ENCODE peak calls at places on chromosomes 3 and 15, in ten cellular contexts. A is naive thymus-derived CD4-positive, alpha-beta T cell; L is fibroblast of lung; Y is GM23248; J is small intestine; F is A549; M is Karpas-422; O is GM23338; G is hepatocyte; R is adrenal gland. P is an unnamed sample.

GRCh38 chr3:17162116-17162515 is 277.4 kb downstream of the PLCL2 start:
- DNase-seq in F (no peak), L (no peak), A (no peak), Y (no peak), O (no peak), J (no peak), G (no peak), R (peak; percentile 26), M (no peak), P (no peak)

GRCh38 chr3:149501524-149501923 is 27.0 kb downstream of the TM4SF4 start:
- DNase-seq in F (no peak), L (peak; percentile 90), A (no peak), O (no peak), Y (peak; percentile 97), G (no peak), R (no peak), J (no peak), M (no peak), P (peak; percentile 67)

GRCh38 chr15:42605281-42605744 is 29.9 kb downstream of the STARD9 start:
- DNase-seq in M (peak; percentile 49), G (no peak), J (peak; percentile 24), A (no peak), F (no peak), O (no peak), Y (peak; percentile 46), R (no peak), L (peak; percentile 36), P (no peak)

GRCh38 chr3:58210761-58211477 is at the start of gene DNASE1L3:
- DNase-seq in A (no peak), L (no peak), F (no peak), M (no peak), O (no peak), Y (no peak), G (no peak), J (no peak), R (no peak), P (no peak)

GRCh38 chr3:136955813-136956212 is 2.0 kb upstream of the IL20RB start:
- DNase-seq in O (no peak), A (no peak), F (peak; percentile 26), Y (peak; percentile 86), M (no peak), L (peak; percentile 94), R (no peak), G (peak; percentile 69), J (peak; percentile 90), P (peak; percentile 70)

GRCh38 chr3:64238971-64239667 is 13.9 kb upstream of the PRICKLE2 start:
- DNase-seq in L (peak; percentile 98), R (peak; percentile 48), F (peak; percentile 57), M (no peak), J (peak; percentile 11), G (peak; percentile 87), O (peak; percentile 89), Y (peak; percentile 96), A (no peak), P (peak; percentile 95)

GRCh38 chr3:110344897-110345767 is 726.5 kb upstream of the NECTIN3 start:
- DNase-seq in J (peak; percentile 15), F (peak; percentile 33), A (no peak), G (peak; percentile 50), Y (no peak), M (no peak), R (no peak), O (no peak), L (peak; percentile 53), P (no peak)

GRCh38 chr3:197083486-197083885 is 53.9 kb upstream of the MELTF start:
- DNase-seq in J (no peak), O (no peak), R (peak; percentile 17), F (peak; percentile 2), M (no peak), G (peak; percentile 6), Y (peak; percentile 92), L (peak; percentile 90), A (no peak), P (peak; percentile 63)

GRCh38 chr3:53318522-53318921 is 28.8 kb downstream of the DCP1A start:
- DNase-seq in M (no peak), A (no peak), G (no peak), J (no peak), Y (peak; percentile 78), L (peak; percentile 63), R (no peak), F (no peak), O (no peak), P (peak; percentile 6)

GRCh38 chr3:4906107-4906621 is 73.1 kb upstream of the BHLHE40 start:
- DNase-seq in L (peak; percentile 86), O (no peak), R (no peak), F (no peak), J (peak; percentile 82), A (no peak), Y (peak; percentile 56), M (no peak), G (no peak), P (peak; percentile 67)

GRCh38 chr15:99135194-99135593 is 30.3 kb downstream of the SYNM start:
- DNase-seq in F (no peak), G (no peak), R (peak; percentile 39), L (no peak), J (no peak), M (no peak), A (no peak), Y (no peak), O (no peak), P (no peak)

GRCh38 chr3:99857278-99857677 is 39.6 kb downstream of the CMSS1 start:
- DNase-seq in J (no peak), F (no peak), O (no peak), L (no peak), M (no peak), A (no peak), Y (no peak), R (no peak), G (no peak), P (no peak)

GRCh38 chr3:99862208-99862607 is 44.5 kb downstream of the CMSS1 start:
- DNase-seq in F (no peak), Y (peak; percentile 80), M (no peak), A (no peak), O (no peak), G (no peak), J (no peak), L (peak; percentile 80), R (no peak), P (peak; percentile 45)

GRCh38 chr3:99858461-99858860 is 40.8 kb downstream of the CMSS1 start:
- DNase-seq in L (no peak), G (no peak), F (no peak), O (no peak), Y (no peak), J (no peak), R (no peak), M (no peak), A (no peak), P (no peak)

GRCh38 chr3:99861216-99861615 is 43.6 kb downstream of the CMSS1 start:
- DNase-seq in A (no peak), G (no peak), L (no peak), Y (no peak), O (no peak), J (no peak), M (no peak), F (no peak), R (no peak), P (no peak)

DNA sequence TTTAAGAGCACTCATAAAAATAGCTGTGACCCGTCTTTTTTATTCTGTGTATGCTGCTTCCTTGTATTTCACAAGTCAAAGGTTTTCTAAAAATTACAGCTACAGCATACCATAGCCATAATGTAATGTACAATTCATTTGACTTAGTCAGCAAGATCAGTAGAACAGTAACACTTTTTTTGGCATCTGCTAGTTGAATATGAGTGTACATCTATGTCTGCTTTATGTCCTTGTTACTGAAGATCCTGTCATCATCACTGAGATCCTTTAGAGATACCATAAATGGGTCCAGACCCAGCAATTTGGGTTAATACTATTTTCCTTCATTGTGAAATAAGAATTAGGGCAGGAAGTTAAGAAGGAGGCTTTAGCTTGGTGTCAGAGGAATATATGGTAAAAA is 42.2 kb downstream of the CMSS1 start:
- DNase-seq in G (peak; percentile 41), O (no peak), F (no peak), A (no peak), M (no peak), Y (peak; percentile 97), R (no peak), L (peak; percentile 97), J (no peak), P (peak; percentile 95)
- H3K4me3 ChIP-seq in G (no peak overlapping the region), O (no peak overlapping the region), F (no peak overlapping the region), A (no peak overlapping the region), M (no peak overlapping the region), Y (peak overlapping the region; percentile 30), R (no peak overlapping the region), L (no peak overlapping the region), J (no peak overlapping the region), P (no peak overlapping the region)

GRCh38 chr15:66595937-66596545 is 30.2 kb upstream of the LCTL start:
- DNase-seq in L (peak; percentile 15), A (no peak), Y (peak; percentile 70), M (no peak), F (no peak), G (no peak), O (no peak), R (no peak), J (no peak), P (no peak)
- H3K4me3 ChIP-seq in L (no peak overlapping the region), A (no peak overlapping the region), Y (no peak overlapping the region), M (no peak overlapping the region), F (no peak overlapping the region), G (no peak overlapping the region), O (no peak overlapping the region), R (no peak overlapping the region), J (no peak overlapping the region), P (no peak overlapping the region)

GRCh38 chr3:117254990-117255389 is 545.4 kb downstream of the TUSC7 start:
- DNase-seq in M (no peak), F (no peak), Y (no peak), R (no peak), O (no peak), A (no peak), J (no peak), L (no peak), G (no peak), P (no peak)

GRCh38 chr3:117255736-117256135 is 546.2 kb downstream of the TUSC7 start:
- DNase-seq in R (no peak), Y (no peak), A (no peak), L (no peak), J (no peak), G (no peak), F (no peak), O (no peak), M (no peak), P (no peak)

GRCh38 chr3:117248149-117248548 is 538.6 kb downstream of the TUSC7 start:
- DNase-seq in O (no peak), F (no peak), Y (no peak), J (no peak), A (no peak), G (no peak), M (no peak), R (no peak), L (no peak), P (no peak)

GRCh38 chr3:117252208-117252607 is 542.6 kb downstream of the TUSC7 start:
- DNase-seq in O (no peak), F (peak; percentile 29), L (peak; percentile 29), J (peak; percentile 8), G (peak; percentile 10), Y (peak; percentile 52), R (no peak), A (no peak), M (no peak), P (no peak)

GRCh38 chr3:117252651-117253050 is 543.1 kb downstream of the TUSC7 start:
- DNase-seq in J (no peak), M (no peak), O (no peak), R (no peak), L (no peak), F (no peak), Y (no peak), A (no peak), G (no peak), P (no peak)
- H3K4me3 ChIP-seq in J (no peak overlapping the region), M (no peak overlapping the region), O (no peak overlapping the region), R (no peak overlapping the region), L (no peak overlapping the region), F (no peak overlapping the region), Y (no peak overlapping the region), A (no peak overlapping the region), G (no peak overlapping the region), P (no peak overlapping the region)

GRCh38 chr15:44883219-44883900 is 73.1 kb upstream of the TERB2 start:
- DNase-seq in A (no peak), O (no peak), L (no peak), Y (no peak), F (no peak), R (no peak), J (no peak), M (no peak), G (no peak), P (no peak)
- H3K4me3 ChIP-seq in A (no peak overlapping the region), O (no peak overlapping the region), L (no peak overlapping the region), Y (no peak overlapping the region), F (no peak overlapping the region), R (no peak overlapping the region), J (no peak overlapping the region), M (no peak overlapping the region), G (no peak overlapping the region), P (no peak overlapping the region)

P was measured in skeletal muscle cell.